ENCODE peak calls at places on chromosomes 5 and 9, in ten cellular contexts. X, M, R, P, Q, E, V, Z, H and W are unnamed samples.

GRCh38 chr5:50752800-50753199 is 86.4 kb downstream of the PARP8 start:
- DNase-seq in M (no peak), X (no peak), Z (no peak), H (no peak), V (no peak), P (no peak), R (no peak), Q (no peak), E (no peak), W (no peak)

GRCh38 chr9:14251146-14252071 is 62.5 kb downstream of the NFIB start:
- DNase-seq in H (peak; percentile 85), X (no peak), V (no peak), Z (peak; percentile 93), Q (no peak), R (peak; percentile 63), P (peak; percentile 93), E (no peak), M (peak; percentile 76), W (peak; percentile 95)

GRCh38 chr5:131810510-131811249 is 13.9 kb upstream of the FNIP1 start:
- DNase-seq in H (no peak), E (no peak), X (no peak), P (no peak), R (peak; percentile 33), M (no peak), V (peak; percentile 37), Q (no peak), Z (peak; percentile 34), W (no peak)

GRCh38 chr5:92749943-92750342 is 831.1 kb downstream of the NR2F1-AS1 start:
- DNase-seq in V (no peak), X (no peak), P (no peak), E (no peak), M (peak; percentile 45), Z (peak; percentile 22), Q (no peak), H (no peak), R (peak; percentile 39), W (no peak)

GRCh38 chr5:23466401-23466886 is 41.0 kb upstream of the PRDM9 start:
- DNase-seq in V (no peak), P (no peak), X (no peak), E (no peak), Z (peak; percentile 77), R (no peak), H (no peak), Q (no peak), M (no peak), W (no peak)

GRCh38 chr9:124277420-124277819 is 19.7 kb downstream of the NEK6 start:
- DNase-seq in E (no peak), V (no peak), X (no peak), Z (no peak), P (no peak), R (no peak), M (no peak), Q (no peak), H (no peak), W (no peak)

GRCh38 chr5:157989296-157989695 is 130.4 kb upstream of the CLINT1 start:
- DNase-seq in P (no peak), Z (peak; percentile 12), V (no peak), M (no peak), R (no peak), Q (no peak), H (no peak), E (no peak), X (no peak), W (no peak)

GRCh38 chr9:124216474-124217176 is 41.1 kb upstream of the NEK6 start:
- DNase-seq in X (no peak), V (peak; percentile 86), Z (no peak), E (no peak), Q (no peak), H (no peak), P (no peak), M (no peak), R (no peak), W (no peak)

GRCh38 chr9:34139477-34140146 is 13.1 kb upstream of the DCAF12 start:
- DNase-seq in X (no peak), P (peak; percentile 81), R (peak; percentile 31), M (no peak), Z (peak; percentile 98), E (no peak), Q (no peak), V (peak; percentile 32), H (peak; percentile 9), W (no peak)

GRCh38 chr5:72018158-72018803 is 89.0 kb upstream of the MAP1B start:
- DNase-seq in V (peak; percentile 70), M (peak; percentile 55), H (no peak), X (peak; percentile 24), Z (peak; percentile 45), E (peak; percentile 21), R (peak; percentile 80), P (peak; percentile 67), Q (peak; percentile 65), W (no peak)

GRCh38 chr5:59517926-59518585 is 375.5 kb downstream of the PDE4D start:
- DNase-seq in Z (peak; percentile 31), E (no peak), M (no peak), Q (no peak), X (no peak), V (no peak), H (no peak), P (no peak), R (no peak), W (no peak)

GRCh38 chr5:75363726-75364495 is 26.9 kb downstream of the HMGCR start:
- DNase-seq in R (no peak), Z (peak; percentile 19), M (no peak), Q (no peak), V (no peak), X (no peak), P (peak; percentile 77), E (no peak), H (peak; percentile 38), W (no peak)

GRCh38 chr5:96288166-96288844 is 144.7 kb downstream of the PCSK1 start:
- DNase-seq in V (no peak), Q (no peak), M (no peak), E (no peak), X (no peak), P (no peak), H (no peak), Z (peak; percentile 19), R (no peak), W (no peak)

GRCh38 chr9:95381243-95381642 is 63.7 kb upstream of the FANCC start:
- DNase-seq in E (no peak), V (no peak), H (no peak), X (no peak), P (no peak), R (no peak), Z (peak; percentile 36), Q (no peak), M (no peak), W (no peak)

GRCh38 chr9:3528466-3528865 is 2.7 kb upstream of the RFX3 start:
- DNase-seq in P (no peak), M (no peak), H (peak; percentile 64), V (peak; percentile 91), Z (no peak), E (peak; percentile 20), X (peak; percentile 27), Q (no peak), R (no peak), W (no peak)

GRCh38 chr5:151764801-151765200 is 6.4 kb upstream of the ATOX1 start:
- DNase-seq in E (no peak), H (no peak), Z (no peak), P (no peak), Q (no peak), M (no peak), V (no peak), R (no peak), X (no peak), W (no peak)

GRCh38 chr5:13217636-13218035 is 726.9 kb downstream of the DNAH5 start:
- DNase-seq in P (no peak), R (no peak), Z (no peak), Q (no peak), V (no peak), X (no peak), H (no peak), M (no peak), E (no peak), W (no peak)

GRCh38 chr9:126337690-126338426 is 11.2 kb downstream of the MVB12B start:
- DNase-seq in V (no peak), Z (no peak), Q (peak; percentile 60), R (no peak), X (no peak), M (no peak), E (no peak), P (no peak), H (no peak), W (no peak)

GRCh38 chr5:132008961-132009680 is 2.3 kb downstream of the ACSL6 start:
- DNase-seq in R (no peak), Z (no peak), E (no peak), P (peak; percentile 4), H (no peak), X (no peak), M (peak; percentile 34), V (no peak), Q (no peak), W (no peak)

GRCh38 chr5:139641116-139642080 is 6.8 kb upstream of the CXXC5 start:
- DNase-seq in Z (no peak), X (no peak), E (no peak), Q (no peak), H (no peak), R (no peak), V (no peak), M (peak; percentile 40), P (no peak), W (no peak)

GRCh38 chr9:122125891-122126331 is 32.8 kb upstream of the TTLL11 start:
- DNase-seq in M (no peak), P (no peak), H (no peak), Q (no peak), E (no peak), R (no peak), V (no peak), Z (no peak), X (no peak), W (no peak)

GRCh38 chr5:11719888-11720481 is 184.3 kb downstream of the CTNND2 start:
- DNase-seq in M (peak; percentile 72), E (no peak), Q (peak; percentile 71), P (peak; percentile 68), X (no peak), H (no peak), R (peak; percentile 52), V (peak; percentile 9), Z (no peak), W (peak; percentile 30)

GRCh38 chr9:17063535-17064135 is 71.2 kb upstream of the CNTLN start:
- DNase-seq in R (peak; percentile 55), M (no peak), X (no peak), Z (peak; percentile 75), V (peak; percentile 16), E (no peak), Q (no peak), H (peak; percentile 61), P (peak; percentile 16), W (peak; percentile 18)

GRCh38 chr9:99748251-99748650 is 73.4 kb upstream of the NR4A3 start:
- DNase-seq in P (no peak), X (no peak), Z (no peak), V (no peak), E (no peak), Q (no peak), H (no peak), M (no peak), R (no peak), W (no peak)

GRCh38 chr5:67073045-67073444 is 123.6 kb downstream of the CD180 start:
- DNase-seq in Z (no peak), R (no peak), X (no peak), P (no peak), H (no peak), V (no peak), E (no peak), M (no peak), Q (no peak), W (no peak)

GRCh38 chr5:28380172-28380571 is 1341.8 kb upstream of the CDH9 start:
- DNase-seq in X (no peak), V (no peak), E (no peak), R (no peak), Q (no peak), P (no peak), M (no peak), Z (no peak), H (no peak), W (no peak)

GRCh38 chr5:87243161-87243877 is 24.4 kb upstream of the RASA1 start:
- DNase-seq in M (no peak), Z (peak; percentile 72), E (no peak), V (no peak), H (no peak), X (no peak), Q (no peak), P (no peak), R (no peak), W (no peak)

GRCh38 chr5:139104577-139105271 is 93.4 kb downstream of the SIL1 start:
- DNase-seq in P (peak; percentile 22), R (no peak), E (no peak), Z (peak; percentile 95), H (no peak), Q (no peak), V (no peak), X (no peak), M (no peak), W (no peak)